ENCODE peak calls at places on chromosomes 3 and 15, in six cellular contexts. R, W, J, E, H and L are unnamed samples.

GRCh38 chr3:105328338-105328730 is 38.4 kb upstream of the ALCAM start:
- DNase-seq in H (no peak), J (no peak), E (no peak), R (no peak), W (peak; percentile 79), L (peak; percentile 19)

GRCh38 chr15:42285042-42285441 is 11.8 kb upstream of the TMEM87A start:
- DNase-seq in W (no peak), H (no peak), E (no peak), J (no peak), R (no peak), L (peak; percentile 29)

GRCh38 chr3:134743006-134743405 is 52.1 kb upstream of the EPHB1 start:
- DNase-seq in J (no peak), W (no peak), E (no peak), R (no peak), H (no peak), L (no peak)

GRCh38 chr3:98655666-98656065 is 62.3 kb upstream of the CPOX start:
- DNase-seq in W (peak; percentile 20), E (no peak), R (no peak), H (no peak), J (no peak), L (peak; percentile 82)

GRCh38 chr3:106814231-106814630 is 563.0 kb upstream of the CCDC54 start:
- DNase-seq in E (no peak), R (no peak), W (no peak), J (no peak), H (no peak), L (no peak)

GRCh38 chr3:69738291-69738690 is 973 bp upstream of the MITF start:
- DNase-seq in J (no peak), W (peak; percentile 34), R (no peak), E (no peak), H (no peak), L (peak; percentile 53)

GRCh38 chr3:99625643-99626414 is 12.6 kb upstream of the COL8A1 start:
- DNase-seq in J (no peak), E (no peak), R (no peak), H (no peak), W (no peak), L (peak; percentile 95)

GRCh38 chr3:192168202-192168601 is 559.1 kb downstream of the FGF12 start:
- DNase-seq in H (no peak), J (no peak), R (no peak), E (no peak), W (no peak), L (no peak)

GRCh38 chr15:90463381-90463780 is 66.3 kb upstream of the CRTC3 start:
- DNase-seq in R (no peak), H (no peak), E (no peak), W (peak; percentile 64), J (no peak), L (peak; percentile 31)

GRCh38 chr15:48458876-48459275 is 127.6 kb downstream of the DUT start:
- DNase-seq in J (no peak), H (no peak), R (no peak), E (no peak), W (no peak), L (peak; percentile 59)

GRCh38 chr3:178950676-178951075 is 120.9 kb downstream of the ZMAT3 start:
- DNase-seq in W (peak; percentile 85), H (no peak), J (no peak), E (peak; percentile 1), R (no peak), L (no peak)

GRCh38 chr3:15634671-15635661 is 33.4 kb downstream of the BTD start:
- DNase-seq in W (no peak), H (no peak), E (no peak), J (no peak), R (no peak), L (peak; percentile 9)

GRCh38 chr3:103847081-103848062 is 1412.6 kb downstream of the ZPLD1 start:
- DNase-seq in H (no peak), R (no peak), J (no peak), E (no peak), W (no peak), L (no peak)

GRCh38 chr15:90414408-90415028 is 26.5 kb downstream of the IQGAP1 start:
- DNase-seq in W (peak; percentile 79), E (no peak), J (no peak), R (no peak), H (no peak), L (peak; percentile 75)

GRCh38 chr15:33425149-33425548 is 114.4 kb downstream of the RYR3 start:
- DNase-seq in J (no peak), H (no peak), W (peak; percentile 95), E (no peak), R (no peak), L (peak; percentile 4)